ENCODE peak calls at places on chromosomes 11 and 22, in ten cellular contexts. Z, N, C, W, R, O, G, F, J and L are unnamed samples.

GRCh38 chr11:85165819-85166218 is 461.3 kb downstream of the DLG2 start:
- DNase-seq in Z (no peak), N (no peak), C (no peak), W (no peak), R (no peak), O (no peak), G (no peak), F (no peak), J (no peak), L (no peak)

GRCh38 chr11:223921-224320 is 12.2 kb downstream of the SIRT3 start:
- DNase-seq in Z (no peak), N (no peak), C (no peak), W (no peak), R (no peak), O (no peak), G (no peak), F (no peak), J (no peak), L (no peak)

GRCh38 chr11:116390963-116391362 is 381.8 kb downstream of the BUD13 start:
- DNase-seq in Z (no peak), N (no peak), C (no peak), W (no peak), R (no peak), O (no peak), G (no peak), F (no peak), J (no peak), L (no peak)

GRCh38 chr11:14537134-14537599 is 17.0 kb upstream of the PSMA1 start:
- DNase-seq in Z (no peak), N (no peak), C (peak), W (peak), R (no peak), O (no peak), G (no peak), F (peak), J (no peak), L (peak)

GRCh38 chr11:64152841-64153691 is 12.8 kb downstream of the MACROD1 start:
- DNase-seq in Z (peak), N (peak), C (peak), W (peak), R (peak), O (peak), G (peak), F (peak), J (no peak), L (peak)

GRCh38 chr11:66905631-66906030 is 48.8 kb downstream of the LRFN4 start:
- DNase-seq in Z (no peak), N (no peak), C (no peak), W (no peak), R (no peak), O (no peak), G (no peak), F (no peak), J (no peak), L (no peak)

GRCh38 chr11:45901646-45902045 is 5.4 kb downstream of the FREY1 start:
- DNase-seq in Z (no peak), N (peak), C (no peak), W (no peak), R (no peak), O (no peak), G (no peak), F (no peak), J (no peak), L (no peak)

GRCh38 chr11:124075841-124076571 is 34.9 kb upstream of the OR10G7 start:
- DNase-seq in Z (no peak), N (peak), C (peak), W (no peak), R (no peak), O (no peak), G (peak), F (peak), J (peak), L (peak)

GRCh38 chr11:65214212-65214845 is 32.6 kb downstream of the CAPN1 start:
- DNase-seq in Z (no peak), N (no peak), C (no peak), W (no peak), R (no peak), O (no peak), G (peak), F (no peak), J (no peak), L (no peak)

GRCh38 chr11:95364324-95365295 is 133.6 kb upstream of the SESN3 start:
- DNase-seq in Z (no peak), N (no peak), C (no peak), W (no peak), R (no peak), O (no peak), G (no peak), F (peak), J (no peak), L (peak)

GRCh38 chr11:133787379-133788103 is 57.8 kb downstream of the SPATA19 start:
- DNase-seq in Z (no peak), N (no peak), C (no peak), W (no peak), R (no peak), O (no peak), G (peak), F (no peak), J (no peak), L (no peak)

GRCh38 chr11:19769820-19770219 is 57.2 kb downstream of the NAV2 start:
- DNase-seq in Z (no peak), N (no peak), C (no peak), W (no peak), R (no peak), O (no peak), G (no peak), F (no peak), J (no peak), L (no peak)

GRCh38 chr11:95248666-95249467 is 17.9 kb upstream of the SESN3 start:
- DNase-seq in Z (no peak), N (no peak), C (no peak), W (no peak), R (no peak), O (no peak), G (no peak), F (no peak), J (no peak), L (no peak)

GRCh38 chr22:44682556-44683168 is 19.3 kb upstream of the PRR5 start:
- DNase-seq in Z (no peak), N (no peak), C (no peak), W (no peak), R (no peak), O (no peak), G (no peak), F (no peak), J (no peak), L (no peak)

GRCh38 chr11:72048718-72049460 is 31.5 kb downstream of the NUMA1 start:
- DNase-seq in Z (no peak), N (no peak), C (no peak), W (no peak), R (no peak), O (peak), G (no peak), F (no peak), J (no peak), L (no peak)

GRCh38 chr11:132969892-132970291 is 562.4 kb downstream of the OPCML start:
- DNase-seq in Z (no peak), N (no peak), C (no peak), W (no peak), R (no peak), O (no peak), G (no peak), F (no peak), J (no peak), L (no peak)

GRCh38 chr11:10568486-10568941 is at the start of gene LYVE1:
- DNase-seq in Z (no peak), N (no peak), C (no peak), W (no peak), R (no peak), O (peak), G (no peak), F (no peak), J (no peak), L (no peak)

GRCh38 chr22:49953680-49954344 is 6.8 kb upstream of the PIM3 start:
- DNase-seq in Z (no peak), N (no peak), C (no peak), W (no peak), R (no peak), O (peak), G (no peak), F (no peak), J (no peak), L (no peak)

GRCh38 chr11:111693224-111693937 is 72.8 kb downstream of the PPP2R1B start:
- DNase-seq in Z (no peak), N (no peak), C (no peak), W (no peak), R (no peak), O (no peak), G (no peak), F (no peak), J (no peak), L (no peak)

GRCh38 chr11:65386307-65387081 is at the start of gene FRMD8:
- DNase-seq in Z (peak), N (peak), C (peak), W (peak), R (peak), O (peak), G (peak), F (peak), J (peak), L (peak)

GRCh38 chr11:8830641-8831040 is 80.3 kb upstream of the AKIP1 start:
- DNase-seq in Z (no peak), N (no peak), C (no peak), W (no peak), R (no peak), O (no peak), G (no peak), F (no peak), J (no peak), L (no peak)

GRCh38 chr11:83725718-83726117 is 439.6 kb upstream of the CCDC90B start:
- DNase-seq in Z (no peak), N (no peak), C (peak), W (no peak), R (no peak), O (no peak), G (no peak), F (no peak), J (no peak), L (no peak)